ENCODE peak calls at places on chromosomes 7 and 10, in six cellular contexts. Z is GM23248, I is left ventricle myocardium inferior, W is H1, F is A549, J is uterus. S is an unnamed sample.
A peak's percentile ranks its signal among the peaks of the same experiment; 100 is the strongest.

GRCh38 chr10:120262857-120263547 is 194.0 kb upstream of the PLPP4 start:
- DNase-seq in F (no peak), Z (peak; percentile 24), J (no peak), W (no peak), I (no peak), S (no peak)

GRCh38 chr10:112361951-112362770 is 11.8 kb upstream of the ACSL5 start:
- DNase-seq in W (no peak), F (no peak), Z (peak; percentile 80), J (peak; percentile 28), I (peak; percentile 53), S (no peak)

GRCh38 chr7:50166997-50167961 is 74.2 kb upstream of the ZPBP start:
- DNase-seq in J (no peak), F (no peak), W (no peak), I (no peak), Z (no peak), S (no peak)

GRCh38 chr7:2773608-2774007 is 70.5 kb downstream of the GNA12 start:
- DNase-seq in Z (no peak), I (no peak), F (no peak), J (no peak), W (no peak), S (no peak)

GRCh38 chr7:30012757-30013156 is 13.7 kb downstream of the FKBP14 start:
- DNase-seq in Z (no peak), F (no peak), W (no peak), J (no peak), I (no peak), S (no peak)

GRCh38 chr7:28623105-28623730 is 210.9 kb downstream of the CREB5 start:
- DNase-seq in W (no peak), J (no peak), F (no peak), Z (peak; percentile 86), I (no peak), S (no peak)

GRCh38 chr7:130334274-130334673 is 10.3 kb upstream of the CPA5 start:
- DNase-seq in I (no peak), F (no peak), Z (peak; percentile 34), J (peak; percentile 27), W (no peak), S (no peak)

GRCh38 chr7:29139191-29139590 is 7.1 kb downstream of the CPVL start:
- DNase-seq in F (no peak), W (no peak), J (no peak), I (no peak), Z (peak; percentile 83), S (no peak)

GRCh38 chr10:79608505-79609375 is 2.0 kb upstream of the SFTPA1 start:
- DNase-seq in Z (peak; percentile 31), F (peak; percentile 55), I (no peak), W (peak; percentile 80), J (peak; percentile 23), S (peak; percentile 20)

GRCh38 chr7:50748472-50748871 is 34.2 kb downstream of the GRB10 start:
- DNase-seq in F (no peak), W (no peak), J (no peak), I (no peak), Z (no peak), S (no peak)

GRCh38 chr10:119233123-119233820 is 25.9 kb downstream of the GRK5 start:
- DNase-seq in W (no peak), J (no peak), I (no peak), F (no peak), Z (peak; percentile 28), S (no peak)

GRCh38 chr7:74572301-74573090 is 85.0 kb upstream of the GTF2I start:
- DNase-seq in I (no peak), Z (no peak), J (no peak), F (no peak), W (no peak), S (no peak)

GRCh38 chr7:158281441-158281840 is 306.2 kb downstream of the PTPRN2 start:
- DNase-seq in W (no peak), I (no peak), J (no peak), F (no peak), Z (no peak), S (no peak)
- H3K9me3 ChIP-seq in W (peaks cover 7% of the 10 kb centered on the region), I (peaks cover 14% of the 10 kb centered on the region), J (no peaks in the 10 kb centered on the region), F (peaks cover 5% of the 10 kb centered on the region), Z (no peaks in the 10 kb centered on the region), S (no peaks in the 10 kb centered on the region)

GRCh38 chr7:138245216-138245615 is 169.0 kb downstream of the AKR1D1 start:
- DNase-seq in Z (no peak), F (no peak), J (no peak), I (no peak), W (no peak), S (no peak)
- H3K9me3 ChIP-seq in Z (no peaks in the 10 kb centered on the region), F (peaks cover 8% of the 10 kb centered on the region), J (no peaks in the 10 kb centered on the region), I (peaks cover 19% of the 10 kb centered on the region), W (no peaks in the 10 kb centered on the region), S (no peaks in the 10 kb centered on the region)

DNA sequence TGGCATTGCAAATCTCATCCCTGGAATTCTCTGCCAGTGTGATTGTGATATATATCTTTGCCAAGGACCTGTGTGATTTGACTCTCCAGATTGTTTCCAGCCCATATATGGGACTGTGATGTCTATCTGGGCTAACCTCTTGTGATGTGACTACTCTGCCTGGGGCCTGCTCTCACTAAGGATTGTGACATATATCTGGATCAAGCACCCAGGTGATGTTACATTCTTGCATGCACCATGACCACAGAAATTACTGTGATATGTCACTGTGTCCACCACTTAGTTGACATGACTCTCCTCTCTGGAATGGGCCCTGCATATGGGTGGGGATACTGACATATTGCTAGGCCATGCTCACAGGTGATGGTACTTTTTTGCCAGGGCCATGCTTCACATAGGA is 86.6 kb downstream of the ZNF736 start:
- DNase-seq in J (no peak), Z (no peak), F (no peak), W (no peak), I (no peak), S (no peak)
- H3K9me3 ChIP-seq in J (no peaks in the 10 kb centered on the region), Z (peaks cover 5% of the 10 kb centered on the region), F (peaks cover 4% of the 10 kb centered on the region), W (peaks cover 65% of the 10 kb centered on the region), I (peaks cover 8% of the 10 kb centered on the region), S (no peaks in the 10 kb centered on the region)

GRCh38 chr7:122302826-122303521 is 1.6 kb downstream of the FEZF1 start:
- DNase-seq in Z (no peak), J (no peak), F (no peak), W (no peak), I (no peak), S (no peak)
- H3K9me3 ChIP-seq in Z (no peaks in the 10 kb centered on the region), J (no peaks in the 10 kb centered on the region), F (no peaks in the 10 kb centered on the region), W (no peaks in the 10 kb centered on the region), I (no peaks in the 10 kb centered on the region), S (no peaks in the 10 kb centered on the region)

DNA sequence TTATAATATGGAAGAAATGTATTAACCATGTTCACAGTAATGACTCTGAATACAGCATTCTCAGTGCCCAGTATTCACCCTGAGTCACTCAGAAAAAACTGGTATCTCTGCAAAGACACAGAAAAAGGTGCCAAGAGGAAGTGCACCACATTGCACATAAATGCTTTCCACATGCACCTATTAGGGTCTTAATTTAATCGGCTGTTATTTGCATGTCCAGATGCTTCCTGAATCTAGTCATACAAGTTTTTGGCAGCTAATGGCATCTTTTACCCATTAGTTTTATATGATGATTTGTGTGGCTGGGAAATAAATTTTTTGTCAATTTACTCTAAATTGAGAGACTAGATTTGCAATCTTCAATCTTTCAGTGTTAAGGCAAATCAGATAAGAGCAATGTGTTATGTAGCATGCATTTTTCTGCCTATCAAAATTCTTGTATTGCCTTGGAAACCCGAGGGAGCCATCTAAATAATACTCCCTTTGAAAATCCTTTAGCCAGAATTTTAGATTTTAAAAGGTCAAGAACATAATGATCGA is 58.2 kb downstream of the ZNF680 start:
- DNase-seq in I (no peak), W (no peak), Z (no peak), J (no peak), F (no peak), S (no peak)
- H3K9me3 ChIP-seq in I (peaks cover 96% of the 10 kb centered on the region), W (peaks cover 55% of the 10 kb centered on the region), Z (no peaks in the 10 kb centered on the region), J (peaks cover 6% of the 10 kb centered on the region), F (peaks cover 48% of the 10 kb centered on the region), S (peaks cover 15% of the 10 kb centered on the region)

S was measured in T-helper 17 cell.